ENCODE peak calls at places on chromosomes 13 and 19, in seven cellular contexts. One of them, this sample, is unnamed.

GRCh38 chr19:47417746-47418594 is 1.4 kb downstream of the MEIS3 start:
- DNase-seq in GM12878: no peak
- DNase-seq in K562: no peak
- DNase-seq in HCT116: no peak
- DNase-seq in H1: no peak
- DNase-seq in SK-N-SH: peak; percentile 32
- DNase-seq in HepG2: no peak
- DNase-seq in this sample: no peak

GRCh38 chr13:112893570-112894422 is 75.2 kb upstream of the MCF2L start:
- DNase-seq in HCT116: no peak
- DNase-seq in SK-N-SH: peak; percentile 94
- DNase-seq in HepG2: peak; percentile 76
- DNase-seq in K562: peak; percentile 89
- DNase-seq in GM12878: no peak
- DNase-seq in H1: peak; percentile 36
- DNase-seq in this sample: peak; percentile 85

GRCh38 chr13:45873491-45874360 is 22.2 kb upstream of the SIAH3 start:
- DNase-seq in GM12878: no peak
- DNase-seq in SK-N-SH: no peak
- DNase-seq in K562: no peak
- DNase-seq in HCT116: peak; percentile 50
- DNase-seq in H1: no peak
- DNase-seq in HepG2: peak; percentile 5
- DNase-seq in this sample: no peak

GRCh38 chr13:35484384-35484783 is 7.9 kb upstream of the MAB21L1 start:
- DNase-seq in GM12878: no peak
- DNase-seq in HCT116: no peak
- DNase-seq in K562: no peak
- DNase-seq in H1: no peak
- DNase-seq in HepG2: no peak
- DNase-seq in SK-N-SH: no peak
- DNase-seq in this sample: no peak

GRCh38 chr13:114263590-114263989 is 17.8 kb upstream of the UPF3A start:
- DNase-seq in SK-N-SH: no peak
- DNase-seq in GM12878: peak; percentile 9
- DNase-seq in K562: no peak
- DNase-seq in HCT116: no peak
- DNase-seq in HepG2: no peak
- DNase-seq in H1: no peak
- DNase-seq in this sample: no peak

GRCh38 chr19:13195678-13196077 is 45.5 kb downstream of the IER2 start:
- DNase-seq in K562: peak; percentile 59
- DNase-seq in HepG2: peak; percentile 80
- DNase-seq in SK-N-SH: no peak
- DNase-seq in H1: peak; percentile 47
- DNase-seq in HCT116: no peak
- DNase-seq in GM12878: no peak
- DNase-seq in this sample: no peak

GRCh38 chr19:49862411-49863253 is 4.7 kb downstream of the PNKP start:
- DNase-seq in HCT116: no peak
- DNase-seq in H1: peak; percentile 62
- DNase-seq in GM12878: no peak
- DNase-seq in HepG2: peak; percentile 31
- DNase-seq in SK-N-SH: peak; percentile 77
- DNase-seq in K562: peak; percentile 55
- DNase-seq in this sample: no peak

GRCh38 chr19:6340493-6341201 is 7.2 kb upstream of the ACER1 start:
- DNase-seq in K562: no peak
- DNase-seq in HCT116: no peak
- DNase-seq in GM12878: no peak
- DNase-seq in HepG2: no peak
- DNase-seq in H1: no peak
- DNase-seq in SK-N-SH: no peak
- DNase-seq in this sample: no peak

GRCh38 chr19:53849237-53849676 is 18.4 kb upstream of the MYADM start:
- DNase-seq in GM12878: no peak
- DNase-seq in SK-N-SH: no peak
- DNase-seq in K562: no peak
- DNase-seq in H1: no peak
- DNase-seq in HepG2: no peak
- DNase-seq in HCT116: no peak
- DNase-seq in this sample: no peak

GRCh38 chr13:113632706-113633484 is 25.1 kb downstream of the ATP4B start:
- DNase-seq in GM12878: no peak
- DNase-seq in K562: no peak
- DNase-seq in HepG2: no peak
- DNase-seq in HCT116: no peak
- DNase-seq in H1: no peak
- DNase-seq in SK-N-SH: no peak
- DNase-seq in this sample: no peak

GRCh38 chr13:94352057-94352456 is 127.4 kb downstream of the DCT start:
- DNase-seq in K562: no peak
- DNase-seq in SK-N-SH: no peak
- DNase-seq in HepG2: no peak
- DNase-seq in H1: no peak
- DNase-seq in HCT116: no peak
- DNase-seq in GM12878: no peak
- DNase-seq in this sample: no peak

GRCh38 chr19:34662919-34663318 is 14.0 kb downstream of the SCGB2B2 start:
- DNase-seq in GM12878: no peak
- DNase-seq in SK-N-SH: peak; percentile 68
- DNase-seq in H1: peak; percentile 19
- DNase-seq in HepG2: peak; percentile 51
- DNase-seq in HCT116: peak; percentile 41
- DNase-seq in K562: peak; percentile 31
- DNase-seq in this sample: peak; percentile 73
- TF ChIP-seq JUND in GM12878: no peak
- TF ChIP-seq JUND in SK-N-SH: no peak
- TF ChIP-seq JUND in H1: no peak
- TF ChIP-seq JUND in HepG2: no peak
- TF ChIP-seq JUND in HCT116: no peak
- TF ChIP-seq JUND in K562: no peak
- TF ChIP-seq JUND in this sample: no peak

GRCh38 chr19:7346488-7346971 is 2.2 kb upstream of the ARHGEF18 start:
- DNase-seq in H1: no peak
- DNase-seq in GM12878: no peak
- DNase-seq in HCT116: no peak
- DNase-seq in HepG2: peak; percentile 15
- DNase-seq in SK-N-SH: no peak
- DNase-seq in K562: no peak
- DNase-seq in this sample: no peak
- TF ChIP-seq JUND in H1: no peak
- TF ChIP-seq JUND in GM12878: no peak
- TF ChIP-seq JUND in HCT116: no peak
- TF ChIP-seq JUND in HepG2: no peak
- TF ChIP-seq JUND in SK-N-SH: no peak
- TF ChIP-seq JUND in K562: no peak
- TF ChIP-seq JUND in this sample: no peak

DNA sequence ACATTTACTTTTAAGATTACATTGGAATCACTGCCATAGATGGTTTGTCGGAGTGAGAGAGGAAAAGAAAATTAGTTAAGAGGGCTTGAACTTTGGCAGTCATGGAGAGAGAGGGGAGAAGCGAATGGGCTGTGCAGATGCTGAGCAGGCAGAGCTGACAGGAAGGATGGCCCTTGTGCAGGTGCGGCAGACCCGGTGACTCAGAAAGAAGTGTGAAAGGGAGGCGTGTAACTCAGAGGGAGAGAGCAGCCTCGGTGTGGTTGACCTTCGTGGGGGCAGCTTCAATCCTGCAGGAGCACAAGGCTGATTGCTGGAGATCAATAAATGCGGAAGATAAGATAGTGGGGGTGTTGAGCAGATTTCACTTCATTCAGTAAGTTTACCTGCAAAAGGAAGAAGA is 76.9 kb downstream of the TNFSF13B start:
- DNase-seq in SK-N-SH: no peak
- DNase-seq in K562: no peak
- DNase-seq in H1: no peak
- DNase-seq in HCT116: no peak
- DNase-seq in GM12878: no peak
- DNase-seq in HepG2: no peak
- DNase-seq in this sample: no peak
- TF ChIP-seq JUND in SK-N-SH: no peak
- TF ChIP-seq JUND in K562: no peak
- TF ChIP-seq JUND in H1: no peak
- TF ChIP-seq JUND in HCT116: no peak
- TF ChIP-seq JUND in GM12878: no peak
- TF ChIP-seq JUND in HepG2: no peak
- TF ChIP-seq JUND in this sample: no peak

GRCh38 chr19:48698046-48698445 is 2.3 kb downstream of the FUT2 start:
- DNase-seq in K562: peak; percentile 55
- DNase-seq in HepG2: no peak
- DNase-seq in GM12878: no peak
- DNase-seq in HCT116: no peak
- DNase-seq in H1: no peak
- DNase-seq in SK-N-SH: no peak
- DNase-seq in this sample: no peak
- TF ChIP-seq JUND in K562: no peak
- TF ChIP-seq JUND in HepG2: no peak
- TF ChIP-seq JUND in GM12878: no peak
- TF ChIP-seq JUND in HCT116: no peak
- TF ChIP-seq JUND in H1: no peak
- TF ChIP-seq JUND in SK-N-SH: no peak
- TF ChIP-seq JUND in this sample: no peak

GRCh38 chr13:78657699-78658629 is 991 bp downstream of the OBI1 start:
- DNase-seq in H1: no peak
- DNase-seq in SK-N-SH: peak; percentile 22
- DNase-seq in HepG2: peak; percentile 74
- DNase-seq in GM12878: no peak
- DNase-seq in K562: no peak
- DNase-seq in HCT116: no peak
- DNase-seq in this sample: peak; percentile 10
- TF ChIP-seq JUND in H1: no peak
- TF ChIP-seq JUND in SK-N-SH: no peak
- TF ChIP-seq JUND in HepG2: no peak
- TF ChIP-seq JUND in GM12878: no peak
- TF ChIP-seq JUND in K562: no peak
- TF ChIP-seq JUND in HCT116: no peak
- TF ChIP-seq JUND in this sample: no peak

DNA sequence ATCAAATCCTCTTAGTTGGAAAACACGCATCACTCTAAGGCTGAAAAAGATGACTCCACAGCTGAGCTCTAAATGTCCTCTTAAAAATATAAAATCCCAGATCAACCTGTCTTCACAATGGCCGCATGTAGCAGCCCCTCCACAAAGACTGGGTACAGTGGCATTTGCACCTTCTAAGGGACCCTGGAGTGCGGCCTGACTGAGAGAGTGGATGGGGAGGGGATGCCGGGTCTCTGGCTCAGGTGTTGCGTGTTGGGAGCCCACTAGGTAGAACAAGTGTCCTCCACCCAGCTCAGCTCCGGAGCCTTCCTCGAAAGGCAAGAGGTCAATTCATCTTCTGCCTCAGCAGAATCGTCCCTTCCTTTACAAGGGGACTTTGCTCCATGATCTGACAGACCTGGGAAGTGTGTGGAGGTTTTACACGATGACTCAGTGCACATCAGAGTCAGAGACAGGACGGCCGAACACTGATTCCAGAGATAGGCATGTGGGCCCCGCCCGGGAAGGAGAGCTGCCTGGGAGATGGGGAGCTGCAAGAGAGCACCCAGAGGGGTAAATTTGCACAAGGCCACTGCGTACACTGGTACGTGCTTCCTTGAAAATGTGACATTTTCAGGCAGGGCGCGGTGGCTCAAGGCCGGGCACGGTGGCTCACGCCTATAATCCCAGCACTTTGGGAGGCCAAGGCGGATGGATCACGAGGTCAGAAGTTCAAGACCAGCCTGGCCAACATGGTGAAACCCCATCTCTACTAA is 23.5 kb upstream of the SLC15A1 start:
- DNase-seq in H1: no peak
- DNase-seq in K562: peak; percentile 20
- DNase-seq in GM12878: no peak
- DNase-seq in HepG2: peak; percentile 87
- DNase-seq in SK-N-SH: no peak
- DNase-seq in HCT116: peak; percentile 88
- DNase-seq in this sample: no peak
- TF ChIP-seq JUND in H1: no peak
- TF ChIP-seq JUND in K562: no peak
- TF ChIP-seq JUND in GM12878: no peak
- TF ChIP-seq JUND in HepG2: peak; percentile 84
- TF ChIP-seq JUND in SK-N-SH: peak; percentile 55
- TF ChIP-seq JUND in HCT116: peak; percentile 93
- TF ChIP-seq JUND in this sample: no peak

GRCh38 chr13:32932376-32932775 is 83.8 kb upstream of the KL start:
- DNase-seq in H1: no peak
- DNase-seq in HCT116: no peak
- DNase-seq in SK-N-SH: no peak
- DNase-seq in K562: no peak
- DNase-seq in HepG2: no peak
- DNase-seq in GM12878: no peak
- DNase-seq in this sample: no peak
- TF ChIP-seq JUND in H1: no peak
- TF ChIP-seq JUND in HCT116: no peak
- TF ChIP-seq JUND in SK-N-SH: no peak
- TF ChIP-seq JUND in K562: no peak
- TF ChIP-seq JUND in HepG2: no peak
- TF ChIP-seq JUND in GM12878: no peak
- TF ChIP-seq JUND in this sample: no peak